ENCODE peak calls at places on chromosomes 13 and 19, in ten cellular contexts. Q, M, Z, E, T, N, H, P, C and A are unnamed samples.

GRCh38 chr13:38637576-38637975 is 49.3 kb upstream of the FREM2 start:
- DNase-seq in P (no peak), T (no peak), Z (no peak), H (no peak), N (no peak), Q (no peak), C (no peak), M (no peak), E (no peak), A (no peak)

GRCh38 chr13:83325454-83325853 is 556.8 kb downstream of the SLITRK1 start:
- DNase-seq in Z (no peak), C (no peak), N (no peak), M (no peak), T (no peak), E (no peak), H (no peak), P (no peak), Q (no peak), A (no peak)

GRCh38 chr19:42419309-42419708 is 7.9 kb downstream of the LIPE start:
- DNase-seq in N (no peak), C (no peak), H (no peak), T (no peak), Q (no peak), M (no peak), E (no peak), P (peak), Z (peak), A (no peak)

GRCh38 chr19:4829001-4829712 is 2.4 kb downstream of the TICAM1 start:
- DNase-seq in N (peak), Q (peak), M (no peak), T (no peak), C (no peak), Z (no peak), E (no peak), H (no peak), P (no peak), A (no peak)

GRCh38 chr19:2549701-2550191 is 73.8 kb downstream of the GADD45B start:
- DNase-seq in Q (peak), P (no peak), N (peak), M (peak), H (no peak), T (no peak), Z (no peak), E (no peak), C (peak), A (peak)

GRCh38 chr19:531009-531752 is 379 bp upstream of the CDC34 start:
- DNase-seq in C (peak), E (peak), T (peak), Q (peak), P (peak), N (peak), M (peak), Z (peak), H (peak), A (peak)

GRCh38 chr13:32031025-32031814 is at the start of gene FRY:
- DNase-seq in Q (peak), T (peak), Z (peak), M (peak), P (peak), H (peak), N (peak), E (peak), C (peak), A (peak)

GRCh38 chr19:31675187-31675913 is 326.1 kb upstream of the TSHZ3 start:
- DNase-seq in T (no peak), Z (no peak), P (no peak), M (peak), N (no peak), H (no peak), C (no peak), E (no peak), Q (no peak), A (no peak)

GRCh38 chr19:7483720-7484201 is 5.1 kb downstream of the PEX11G start:
- DNase-seq in M (no peak), H (no peak), N (no peak), Q (no peak), P (no peak), Z (no peak), E (no peak), C (no peak), T (no peak), A (no peak)

GRCh38 chr19:29576043-29576442 is 30.0 kb upstream of the POP4 start:
- DNase-seq in M (no peak), Q (no peak), N (peak), E (no peak), T (no peak), P (no peak), Z (no peak), C (no peak), H (no peak), A (no peak)

GRCh38 chr13:22740264-22740663 is 440.5 kb upstream of the SGCG start:
- DNase-seq in P (peak), Z (no peak), T (peak), N (no peak), M (no peak), E (no peak), H (no peak), C (no peak), Q (no peak), A (no peak)

GRCh38 chr13:98327326-98328314 is 150.6 kb upstream of the RNF113B start:
- DNase-seq in M (peak), T (peak), P (peak), E (no peak), Q (no peak), H (no peak), N (no peak), C (no peak), Z (no peak), A (no peak)

GRCh38 chr19:5534787-5535586 is 32.8 kb downstream of the TINCR start:
- DNase-seq in T (no peak), E (peak), H (no peak), M (no peak), Q (no peak), P (peak), N (no peak), Z (no peak), C (no peak), A (no peak)

GRCh38 chr13:110332750-110333149 is 25.7 kb downstream of the COL4A2 start:
- DNase-seq in H (no peak), Z (no peak), P (no peak), T (no peak), C (no peak), M (no peak), E (no peak), Q (no peak), N (no peak), A (no peak)

GRCh38 chr13:45783346-45784043 is 68.1 kb downstream of the SIAH3 start:
- DNase-seq in M (no peak), P (no peak), H (no peak), Q (no peak), N (no peak), C (no peak), Z (no peak), E (no peak), T (no peak), A (no peak)

GRCh38 chr13:98252931-98253470 is 75.9 kb upstream of the RNF113B start:
- DNase-seq in P (no peak), Q (no peak), H (no peak), T (no peak), E (peak), N (no peak), C (peak), M (peak), Z (no peak), A (no peak)

GRCh38 chr13:93709511-93710244 is 483.1 kb downstream of the GPC6 start:
- DNase-seq in H (no peak), Z (no peak), T (no peak), P (no peak), C (no peak), N (no peak), Q (no peak), M (no peak), E (no peak), A (no peak)

GRCh38 chr13:107685876-107686275 is 529.5 kb downstream of the LIG4 start:
- DNase-seq in C (no peak), T (no peak), Q (no peak), M (no peak), H (no peak), Z (no peak), P (no peak), E (no peak), N (no peak), A (peak)

GRCh38 chr13:99968521-99969367 is 2.8 kb downstream of the ZIC5 start:
- DNase-seq in C (no peak), Z (no peak), T (no peak), N (no peak), Q (peak), H (no peak), P (peak), E (no peak), M (peak), A (peak)

GRCh38 chr13:27425918-27426630 is 1.7 kb downstream of the GTF3A start:
- DNase-seq in P (peak), H (peak), Z (peak), C (peak), M (peak), E (peak), T (no peak), N (no peak), Q (peak), A (no peak)

GRCh38 chr13:98507060-98507797 is 69.7 kb downstream of the STK24 start:
- DNase-seq in Z (no peak), H (no peak), P (peak), Q (peak), E (no peak), C (peak), T (no peak), N (no peak), M (peak), A (peak)

GRCh38 chr13:89925107-89925506 is 1422.4 kb upstream of the MIR17HG start:
- DNase-seq in M (no peak), Z (no peak), T (peak), N (no peak), H (no peak), Q (no peak), C (no peak), E (peak), P (peak), A (no peak)

GRCh38 chr13:113955235-113955634 is 18.6 kb downstream of the C13orf46 start:
- DNase-seq in M (no peak), H (no peak), Z (no peak), P (no peak), T (no peak), C (no peak), N (no peak), Q (no peak), E (no peak), A (no peak)

GRCh38 chr13:43848250-43848649 is 31.3 kb downstream of the CCDC122 start:
- DNase-seq in M (no peak), Q (no peak), H (no peak), P (no peak), N (no peak), C (no peak), Z (no peak), T (no peak), E (no peak), A (no peak)

GRCh38 chr13:33937373-33938087 is 119.6 kb downstream of the RFC3 start:
- DNase-seq in E (peak), Q (no peak), C (no peak), T (no peak), M (no peak), H (no peak), P (no peak), Z (no peak), N (no peak), A (no peak)

GRCh38 chr13:44713793-44714469 is 137.8 kb upstream of the TSC22D1 start:
- DNase-seq in M (peak), P (peak), C (peak), T (no peak), H (no peak), E (peak), Q (no peak), Z (no peak), N (no peak), A (no peak)

GRCh38 chr19:55418185-55418584 is 10.6 kb upstream of the UBE2S start:
- DNase-seq in E (peak), C (peak), Z (peak), Q (peak), T (peak), P (peak), H (peak), M (peak), N (peak), A (peak)

GRCh38 chr19:3360494-3361383 is 5.6 kb upstream of the NFIC start:
- DNase-seq in M (peak), Q (peak), H (peak), T (no peak), P (peak), N (peak), E (no peak), C (no peak), Z (peak), A (peak)

DNA sequence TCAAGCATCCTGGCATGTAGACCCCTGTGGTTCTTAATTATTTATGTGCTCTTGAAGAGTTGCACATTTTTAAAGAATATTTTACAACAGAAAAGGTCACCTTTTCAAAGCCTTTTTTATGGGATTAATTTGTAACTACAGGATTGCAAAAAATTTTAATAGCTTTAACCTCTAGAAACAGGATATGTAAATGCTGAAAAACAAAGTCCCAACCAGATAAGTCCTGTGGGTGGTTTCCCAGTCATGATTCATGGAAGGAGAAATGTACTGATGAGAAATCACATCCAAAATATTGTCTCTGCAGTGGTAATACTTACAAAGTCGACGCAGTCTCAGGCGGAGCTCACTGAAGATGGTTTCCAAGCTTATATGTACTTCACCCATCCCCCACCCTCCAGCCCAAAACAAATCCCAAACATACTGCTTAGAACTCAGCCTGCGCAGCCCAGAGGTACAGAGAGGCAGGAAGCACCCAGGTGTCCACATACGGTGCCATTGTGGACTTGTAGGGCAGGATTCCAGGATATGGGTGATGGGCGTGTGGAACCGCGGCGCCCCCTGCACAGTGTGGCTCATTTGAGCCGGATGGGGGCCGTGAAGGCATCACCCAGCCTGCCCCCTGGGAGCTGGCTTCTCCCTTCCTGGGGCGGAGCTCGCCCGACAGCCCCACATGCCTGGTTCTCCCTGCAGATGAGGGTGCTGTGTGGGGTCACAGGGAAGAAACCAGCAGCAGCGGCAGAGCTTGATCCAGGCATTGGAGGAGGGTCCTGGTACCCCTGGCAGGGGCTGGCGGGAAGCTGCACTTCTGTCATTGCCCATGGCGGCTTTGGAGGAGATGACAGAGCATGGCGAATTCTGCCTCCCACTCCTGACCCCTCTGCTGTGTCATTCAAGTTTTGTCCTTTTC is 101.2 kb downstream of the ATP11A start:
- DNase-seq in T (no peak), Q (no peak), Z (peak), P (no peak), H (no peak), C (no peak), N (no peak), E (no peak), M (no peak), A (peak)
- H3K27ac ChIP-seq in T (no peak), Q (no peak), Z (no peak), P (no peak), H (no peak), C (no peak), N (no peak), E (peak), M (no peak), A (peak)

GRCh38 chr13:95181586-95181985 is 119.7 kb downstream of the ABCC4 start:
- DNase-seq in N (no peak), P (no peak), M (no peak), H (no peak), Q (no peak), T (no peak), C (no peak), Z (no peak), E (no peak), A (no peak)
- H3K27ac ChIP-seq in N (no peak), P (no peak), M (no peak), H (no peak), Q (no peak), T (no peak), C (no peak), Z (no peak), E (no peak), A (no peak)

DNA sequence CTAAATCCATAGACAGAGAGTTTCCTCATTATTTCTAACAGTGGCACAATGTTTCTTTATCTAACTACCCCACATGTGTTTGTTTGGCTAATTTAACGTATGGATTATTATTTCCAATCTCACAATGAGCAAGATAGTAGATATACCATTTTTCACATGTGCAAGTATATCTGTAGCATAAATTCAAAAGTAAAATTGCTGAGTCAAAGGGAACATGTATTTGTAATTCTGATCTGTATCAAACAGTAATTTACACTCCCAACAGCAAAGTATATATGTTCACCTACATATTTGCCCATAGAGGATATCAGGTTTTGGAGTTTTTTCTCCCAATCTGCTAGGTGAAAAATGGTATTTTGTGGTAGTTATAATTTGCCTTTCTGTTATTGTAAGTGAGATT is 18.4 kb downstream of the MAST1 start:
- DNase-seq in E (no peak), C (no peak), P (no peak), T (no peak), H (no peak), N (no peak), Z (no peak), Q (no peak), M (no peak), A (no peak)
- H3K27ac ChIP-seq in E (no peak), C (no peak), P (no peak), T (no peak), H (no peak), N (no peak), Z (no peak), Q (no peak), M (no peak), A (no peak)

GRCh38 chr19:53394974-53395839 is at the start of gene ZNF765:
- DNase-seq in N (peak), E (peak), C (peak), P (peak), T (peak), M (peak), Z (peak), H (peak), Q (peak), A (peak)

GRCh38 chr19:53389591-53390377 is 5.2 kb upstream of the ZNF765 start:
- DNase-seq in Q (no peak), E (no peak), N (peak), M (no peak), P (peak), T (no peak), C (no peak), Z (no peak), H (no peak), A (no peak)

GRCh38 chr19:53388904-53389303 is 6.0 kb upstream of the ZNF765 start:
- DNase-seq in C (no peak), Z (no peak), P (no peak), N (no peak), E (no peak), Q (no peak), H (no peak), M (no peak), T (no peak), A (no peak)

GRCh38 chr19:53394522-53394973 is 401 bp upstream of the ZNF765 start:
- DNase-seq in P (peak), C (no peak), M (peak), Q (peak), H (no peak), E (no peak), Z (no peak), T (no peak), N (no peak), A (peak)
- H3K27ac ChIP-seq in P (peak), C (peak), M (peak), Q (peak), H (no peak), E (no peak), Z (peak), T (peak), N (peak), A (peak)

GRCh38 chr19:47229674-47230121 is 1.3 kb downstream of the BBC3 start:
- DNase-seq in Z (no peak), H (no peak), Q (peak), C (peak), P (peak), E (no peak), M (no peak), T (no peak), N (peak), A (no peak)
- H3K27ac ChIP-seq in Z (peak), H (peak), Q (peak), C (peak), P (no peak), E (peak), M (no peak), T (no peak), N (peak), A (peak)

DNA sequence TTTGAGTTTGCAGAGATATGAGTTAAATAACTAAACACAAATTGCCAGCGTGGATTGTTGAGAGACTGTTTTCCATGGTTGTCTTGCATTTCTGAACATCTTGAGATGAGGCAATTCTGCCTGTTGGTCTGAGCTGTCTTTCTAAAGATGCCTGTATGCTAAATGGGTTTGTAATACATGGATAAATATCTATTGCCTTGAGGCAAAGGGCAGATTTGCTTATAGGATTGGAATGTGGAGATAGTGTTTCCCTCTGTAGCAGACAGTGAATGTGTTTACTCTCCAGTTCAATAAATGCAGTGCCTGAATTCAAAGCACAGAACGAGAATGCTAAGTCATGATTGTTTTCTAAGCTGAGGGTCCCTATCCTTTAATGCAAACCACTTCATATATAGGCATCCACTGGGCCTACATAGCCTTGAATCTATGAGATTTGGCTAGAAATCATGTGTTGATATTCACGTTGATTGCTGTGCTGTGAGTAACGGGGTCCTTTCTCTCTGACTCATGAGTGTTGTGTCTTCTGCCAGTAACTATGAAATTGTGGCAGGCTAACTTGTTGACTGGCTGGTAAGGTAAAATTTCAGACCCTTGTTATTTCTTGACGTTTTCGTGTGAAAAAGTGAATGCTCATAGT is 2554.8 kb downstream of the PCDH9 start:
- DNase-seq in C (no peak), H (no peak), E (no peak), P (no peak), M (no peak), T (no peak), Z (no peak), Q (no peak), N (no peak), A (no peak)
- H3K27ac ChIP-seq in C (no peak), H (no peak), E (no peak), P (no peak), M (peak), T (no peak), Z (no peak), Q (no peak), N (no peak), A (no peak)

GRCh38 chr19:14562660-14563589 is 8.9 kb downstream of the NDUFB7 start:
- DNase-seq in M (no peak), Q (no peak), T (no peak), E (no peak), C (no peak), H (no peak), N (no peak), P (peak), Z (no peak), A (no peak)

GRCh38 chr19:14561832-14562351 is 10.0 kb downstream of the NDUFB7 start:
- DNase-seq in P (peak), N (peak), H (no peak), T (no peak), C (no peak), M (no peak), Z (no peak), Q (no peak), E (no peak), A (peak)

GRCh38 chr19:14559916-14560775 is 11.7 kb downstream of the NDUFB7 start:
- DNase-seq in M (no peak), E (no peak), T (no peak), H (no peak), C (no peak), Z (no peak), P (no peak), N (no peak), Q (no peak), A (peak)

GRCh38 chr19:14560776-14561108 is 11.1 kb downstream of the NDUFB7 start:
- DNase-seq in C (no peak), Z (no peak), M (no peak), Q (no peak), E (no peak), P (no peak), H (no peak), T (no peak), N (no peak), A (no peak)

GRCh38 chr19:14561249-14561648 is 10.6 kb downstream of the NDUFB7 start:
- DNase-seq in Q (no peak), M (no peak), E (no peak), Z (no peak), H (no peak), N (no peak), P (no peak), C (no peak), T (no peak), A (no peak)
- H3K27ac ChIP-seq in Q (no peak), M (no peak), E (no peak), Z (no peak), H (no peak), N (peak), P (no peak), C (peak), T (no peak), A (peak)

GRCh38 chr19:32921624-32922023 is 50.1 kb downstream of the CEP89 start:
- DNase-seq in Q (no peak), Z (no peak), E (no peak), P (no peak), M (no peak), T (no peak), H (no peak), N (no peak), C (no peak), A (no peak)
- H3K27ac ChIP-seq in Q (no peak), Z (no peak), E (no peak), P (no peak), M (no peak), T (no peak), H (no peak), N (no peak), C (no peak), A (no peak)

GRCh38 chr19:44141191-44142013 is at the start of gene ZNF234:
- DNase-seq in Q (peak), M (peak), T (peak), C (peak), P (peak), H (peak), N (peak), Z (peak), E (peak), A (peak)
- H3K27ac ChIP-seq in Q (peak), M (peak), T (no peak), C (peak), P (no peak), H (no peak), N (peak), Z (peak), E (peak), A (peak)